ENCODE peak calls at places on chromosomes 6 and 20, in four cellular contexts. M is aorta; I is CD8-positive, alpha-beta T cell; K is colonic mucosa. Y is an unnamed sample.
A peak's percentile ranks its signal among the peaks of the same experiment; 100 is the strongest.

GRCh38 chr20:58889334-58890072 is 37.0 kb downstream of the GNAS start:
- DNase-seq in M (peak; percentile 81), I (no peak), K (no peak), Y (no peak)

GRCh38 chr20:43542674-43543073 is 16.2 kb upstream of the SGK2 start:
- DNase-seq in I (no peak), M (no peak), K (no peak), Y (no peak)

GRCh38 chr6:109473120-109473519 is 9.9 kb downstream of the ZBTB24 start:
- DNase-seq in M (no peak), K (no peak), I (no peak), Y (no peak)

GRCh38 chr20:3190681-3191111 is 13.8 kb downstream of the DDRGK1 start:
- DNase-seq in K (no peak), I (no peak), M (peak; percentile 71), Y (no peak)

GRCh38 chr6:6085928-6086668 is 79.4 kb upstream of the NRN1 start:
- DNase-seq in K (no peak), I (no peak), M (no peak), Y (no peak)

GRCh38 chr20:17570347-17571152 is 675 bp downstream of the DSTN start:
- DNase-seq in M (peak; percentile 86), I (no peak), K (peak; percentile 73), Y (peak; percentile 53)

GRCh38 chr6:123808556-123808955 is 4.9 kb downstream of the NKAIN2 start:
- DNase-seq in I (no peak), K (no peak), M (no peak), Y (no peak)

GRCh38 chr6:1255646-1256365 is 56.1 kb upstream of the FOXQ1 start:
- DNase-seq in K (no peak), I (no peak), M (no peak), Y (no peak)

GRCh38 chr6:57297505-57297904 is 19.9 kb upstream of the PRIM2 start:
- DNase-seq in I (no peak), K (no peak), M (no peak), Y (no peak)

GRCh38 chr6:134797400-134798113 is 152.3 kb downstream of the ALDH8A1 start:
- DNase-seq in I (no peak), M (no peak), K (no peak), Y (no peak)

GRCh38 chr6:113447088-113447831 is 409.9 kb upstream of the MARCKS start:
- DNase-seq in I (no peak), M (no peak), K (no peak), Y (peak; percentile 63)
- H3K4me3 ChIP-seq in I (no peak overlapping the region), M (no peak overlapping the region), K (no peak overlapping the region), Y (no peak overlapping the region)

GRCh38 chr6:167921831-167922230 is 75.6 kb upstream of the KIF25 start:
- DNase-seq in M (no peak), I (no peak), K (no peak), Y (no peak)
- H3K36me3 ChIP-seq in M (peaks cover 10% of the 10 kb centered on the region), I (no peaks in the 10 kb centered on the region), K (peaks cover 9% of the 10 kb centered on the region), Y (peaks cover 86% of the 10 kb centered on the region)

DNA sequence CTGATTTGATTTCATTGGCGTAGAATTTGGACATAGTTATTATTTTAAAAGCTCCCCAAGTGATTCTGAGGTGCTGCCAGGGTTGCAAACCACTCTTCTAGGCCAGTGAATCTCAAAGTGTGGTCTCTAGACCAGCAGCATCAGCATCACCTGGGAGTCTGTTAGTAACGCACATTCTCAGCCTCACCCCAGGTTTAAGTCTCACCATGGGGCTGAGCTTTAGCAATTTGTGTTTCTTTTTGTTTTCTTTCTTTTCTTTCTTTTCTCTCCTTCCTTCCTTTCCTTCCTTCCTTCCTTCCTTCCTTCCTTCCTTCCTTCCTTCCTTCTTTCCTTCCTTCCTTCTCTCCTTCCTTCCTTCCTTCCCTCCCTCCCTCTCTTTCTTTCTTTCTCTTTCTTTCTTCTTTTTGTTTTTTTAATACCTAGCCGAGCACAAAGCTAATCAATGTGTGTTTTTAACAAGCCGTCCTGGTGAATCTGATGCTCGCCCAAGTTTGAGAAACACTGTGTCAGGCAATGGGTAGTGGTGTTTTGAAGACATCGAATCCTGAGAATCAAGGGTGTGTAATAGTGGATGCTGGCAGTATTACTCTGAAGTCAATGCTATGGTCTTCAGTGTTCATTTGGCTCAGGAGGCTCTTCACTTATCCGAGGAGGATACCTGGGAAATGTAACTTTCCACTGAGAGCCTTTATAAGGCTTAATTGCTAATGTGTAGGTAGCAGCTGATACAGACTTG is 104.9 kb downstream of the SLX4IP start:
- DNase-seq in M (no peak), I (no peak), K (no peak), Y (no peak)
- H3K4me3 ChIP-seq in M (no peak overlapping the region), I (no peak overlapping the region), K (no peak overlapping the region), Y (no peak overlapping the region)

DNA sequence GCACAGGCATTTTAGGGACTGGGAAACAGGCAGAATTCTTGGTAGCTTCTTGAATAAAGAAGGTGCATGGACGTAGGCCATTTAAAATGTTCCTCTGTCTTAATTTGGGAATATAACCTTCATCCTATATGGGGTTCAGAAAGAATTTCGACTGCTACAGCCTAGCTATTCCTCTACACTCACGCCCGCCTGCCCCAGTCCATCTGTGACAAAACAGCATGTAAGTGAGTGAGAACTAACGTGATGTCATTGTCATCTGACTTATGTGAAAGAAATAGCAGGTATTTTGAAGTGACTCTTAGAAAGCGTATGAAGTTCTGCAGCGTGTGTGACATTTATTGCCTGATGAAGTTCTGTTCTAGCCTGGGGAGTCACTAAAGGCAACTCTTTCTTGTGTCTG is 52.2 kb upstream of the SLC22A1 start:
- DNase-seq in K (no peak), M (no peak), I (no peak), Y (no peak)
- H3K36me3 ChIP-seq in K (peaks cover 21% of the 10 kb centered on the region), M (peaks cover 15% of the 10 kb centered on the region), I (peaks cover 46% of the 10 kb centered on the region), Y (peaks cover 78% of the 10 kb centered on the region)

GRCh38 chr6:107315116-107315515 is 144.2 kb downstream of the PDSS2 start:
- DNase-seq in I (no peak), K (no peak), M (no peak), Y (no peak)
- H3K4me3 ChIP-seq in I (no peak overlapping the region), K (no peak overlapping the region), M (no peak overlapping the region), Y (no peak overlapping the region)

GRCh38 chr6:43508481-43509141 is 1.5 kb downstream of the LRRC73 start:
- DNase-seq in I (no peak), M (no peak), K (no peak), Y (no peak)
- H3K36me3 ChIP-seq in I (peaks cover 12% of the 10 kb centered on the region), M (peaks cover 11% of the 10 kb centered on the region), K (peaks cover 10% of the 10 kb centered on the region), Y (peaks cover 49% of the 10 kb centered on the region)

GRCh38 chr6:169831450-169832246 is 80.2 kb downstream of the ERMARD start:
- DNase-seq in I (peak; percentile 74), K (peak; percentile 73), M (peak; percentile 93), Y (peak; percentile 37)

GRCh38 chr6:169833258-169833794 is 81.9 kb downstream of the ERMARD start:
- DNase-seq in I (no peak), K (no peak), M (no peak), Y (no peak)

GRCh38 chr6:169830876-169831275 is 79.5 kb downstream of the ERMARD start:
- DNase-seq in K (peak; percentile 2), M (no peak), I (no peak), Y (no peak)

GRCh38 chr6:169829786-169830185 is 78.4 kb downstream of the ERMARD start:
- DNase-seq in I (no peak), K (no peak), M (no peak), Y (no peak)

DNA sequence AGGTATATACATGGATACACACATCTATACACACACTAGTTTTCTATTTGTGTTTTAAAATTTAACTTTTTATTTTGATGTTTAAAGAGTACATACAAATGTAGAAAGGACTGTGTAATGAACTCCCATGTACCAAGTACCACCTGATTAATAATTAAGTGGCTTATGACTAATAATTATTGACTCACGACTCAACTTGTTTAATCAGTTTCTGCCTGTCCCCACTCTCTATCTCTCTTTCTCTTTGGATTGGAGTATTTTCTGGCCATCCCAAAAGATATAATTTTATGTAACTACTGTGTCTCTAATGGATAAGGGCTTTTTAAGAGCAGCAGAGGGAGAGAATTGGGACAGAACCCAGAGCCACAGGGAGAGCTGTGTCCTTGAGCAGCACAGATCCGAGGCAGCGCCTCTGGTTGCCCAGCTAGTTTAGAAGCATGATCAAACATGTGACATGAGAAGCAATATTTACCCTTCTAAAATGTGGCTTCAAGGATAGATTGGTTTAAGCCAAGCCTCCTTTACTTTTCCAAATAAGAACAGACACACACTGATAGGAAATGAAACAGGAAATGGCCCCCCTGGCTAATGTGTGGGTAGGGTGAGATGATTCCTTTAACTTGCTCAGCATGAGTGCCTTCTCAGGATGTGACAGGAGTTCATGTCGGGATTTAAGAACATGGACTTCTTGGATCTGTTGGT is 81.0 kb downstream of the ERMARD start:
- DNase-seq in I (no peak), K (peak; percentile 4), M (no peak), Y (no peak)
- H3K4me3 ChIP-seq in I (no peak overlapping the region), K (no peak overlapping the region), M (no peak overlapping the region), Y (no peak overlapping the region)